ENCODE peak calls at places on chromosomes 11 and 22, in six cellular contexts. G is SK-MEL-5; H is A549; W is NCI-H2029 treated with DMSO at 0.1 percent for 48 hours; B is CMK; R is activated T-cell treated with anti-CD3 and anti-CD28 coated beads, Interleukin-2, amount 50 U/mL, for 48 hours. X is an unnamed sample.

GRCh38 chr11:12765428-12765827 is 91.2 kb downstream of the TEAD1 start:
- DNase-seq in G (no peak), B (no peak), R (no peak), W (peak), H (no peak), X (no peak)

GRCh38 chr11:110989734-110990133 is 255.8 kb upstream of the POU2AF2 start:
- DNase-seq in W (no peak), B (no peak), R (no peak), G (no peak), H (no peak), X (no peak)

GRCh38 chr11:2557381-2557780 is 112.6 kb downstream of the KCNQ1 start:
- DNase-seq in G (no peak), B (no peak), W (no peak), R (no peak), H (no peak), X (no peak)

GRCh38 chr11:35141538-35141937 is 2.6 kb downstream of the CD44 start:
- DNase-seq in H (no peak), G (no peak), R (no peak), W (no peak), B (no peak), X (no peak)

GRCh38 chr11:76193219-76193618 is 13.1 kb downstream of the WNT11 start:
- DNase-seq in B (no peak), R (no peak), H (no peak), W (no peak), G (no peak), X (no peak)

GRCh38 chr11:65290448-65291165 is 24.1 kb upstream of the CDC42EP2 start:
- DNase-seq in G (no peak), W (no peak), B (peak), R (no peak), H (no peak), X (no peak)

GRCh38 chr22:23159287-23159622 is 14.0 kb downstream of the RAB36 start:
- DNase-seq in G (no peak), H (no peak), R (no peak), B (no peak), W (no peak), X (no peak)

GRCh38 chr11:124612567-124613245 is 1.5 kb downstream of the PANX3 start:
- DNase-seq in G (no peak), H (no peak), R (no peak), B (no peak), W (no peak), X (peak)

GRCh38 chr11:115663790-115664189 is 159.6 kb upstream of the CADM1 start:
- DNase-seq in H (no peak), W (no peak), G (no peak), B (no peak), R (no peak), X (no peak)

GRCh38 chr11:92376146-92376599 is 151.6 kb downstream of the FAT3 start:
- DNase-seq in G (no peak), H (no peak), B (no peak), R (no peak), W (no peak), X (no peak)

GRCh38 chr22:28812491-28812890 is 12.1 kb upstream of the XBP1 start:
- DNase-seq in B (no peak), W (no peak), R (no peak), G (no peak), H (no peak), X (no peak)

GRCh38 chr22:49090853-49091135 is 736.9 kb downstream of the BRD1 start:
- DNase-seq in H (no peak), R (no peak), B (no peak), W (peak), G (no peak), X (no peak)

GRCh38 chr11:31887180-31887579 is 76.1 kb upstream of the PAX6 start:
- DNase-seq in R (peak), H (no peak), G (peak), W (no peak), B (no peak), X (no peak)

GRCh38 chr11:121930004-121930965 is 185.7 kb downstream of the BLID start:
- DNase-seq in R (no peak), H (no peak), G (no peak), W (peak), B (no peak), X (no peak)

GRCh38 chr22:35568751-35569725 is 28.4 kb downstream of the RASD2 start:
- DNase-seq in R (no peak), W (no peak), H (no peak), B (no peak), G (no peak), X (no peak)

GRCh38 chr11:120597250-120597649 is 85.7 kb downstream of the GRIK4 start:
- DNase-seq in W (no peak), B (no peak), H (no peak), R (no peak), G (no peak), X (no peak)

GRCh38 chr22:44051961-44052360 is 27.9 kb downstream of the PARVB start:
- DNase-seq in G (no peak), W (no peak), B (no peak), H (no peak), R (no peak), X (no peak)

GRCh38 chr22:36152088-36152487 is 8.5 kb downstream of the APOL3 start:
- DNase-seq in R (no peak), H (no peak), W (no peak), G (no peak), B (no peak), X (no peak)

GRCh38 chr11:119684361-119685072 is 44.5 kb downstream of the NECTIN1 start:
- DNase-seq in G (no peak), B (no peak), H (peak), R (no peak), W (no peak), X (no peak)

GRCh38 chr11:121478226-121478894 is 25.6 kb upstream of the SORL1-AS1 start:
- DNase-seq in W (peak), R (no peak), G (no peak), B (no peak), H (no peak), X (peak)

GRCh38 chr11:57338152-57338551 is at the start of gene P2RX3:
- DNase-seq in W (no peak), B (no peak), R (no peak), G (no peak), H (no peak), X (no peak)

GRCh38 chr11:9643751-9644150 is 20.1 kb upstream of the SWAP70 start:
- DNase-seq in G (no peak), W (no peak), B (no peak), R (no peak), H (no peak), X (no peak)

GRCh38 chr22:20205964-20206708 is 55.3 kb upstream of the CCDC188 start:
- DNase-seq in B (peak), G (peak), W (peak), H (peak), R (peak), X (peak)

X was measured in T47D.